ENCODE peak calls at places on chromosomes 4 and X, in five cellular contexts. One of them, this sample, is unnamed.

GRCh38 chr4:8419222-8420041 is 21.1 kb downstream of the ACOX3 start:
- DNase-seq in GM23248: peak
- DNase-seq in left ventricle myocardium inferior: no peak
- DNase-seq in astrocyte: peak
- DNase-seq in tibial artery: no peak
- DNase-seq in this sample: no peak

GRCh38 chr4:87679449-87680169 is 29.5 kb downstream of the DMP1 start:
- DNase-seq in tibial artery: no peak
- DNase-seq in left ventricle myocardium inferior: peak
- DNase-seq in astrocyte: peak
- DNase-seq in GM23248: peak
- DNase-seq in this sample: no peak

GRCh38 chr4:8368061-8368481 is 72.5 kb downstream of the ACOX3 start:
- DNase-seq in tibial artery: no peak
- DNase-seq in GM23248: no peak
- DNase-seq in astrocyte: no peak
- DNase-seq in left ventricle myocardium inferior: no peak
- DNase-seq in this sample: no peak

GRCh38 chrX:15356444-15356843 is 21.1 kb upstream of the PIGA start:
- DNase-seq in GM23248: peak
- DNase-seq in astrocyte: no peak
- DNase-seq in left ventricle myocardium inferior: no peak
- DNase-seq in tibial artery: no peak
- DNase-seq in this sample: no peak

GRCh38 chr4:57342406-57342805 is 232.2 kb upstream of the IGFBP7 start:
- DNase-seq in astrocyte: peak
- DNase-seq in left ventricle myocardium inferior: no peak
- DNase-seq in GM23248: peak
- DNase-seq in tibial artery: no peak
- DNase-seq in this sample: no peak

GRCh38 chr4:151319490-151319889 is 5.9 kb downstream of the SH3D19 start:
- DNase-seq in tibial artery: no peak
- DNase-seq in left ventricle myocardium inferior: no peak
- DNase-seq in GM23248: no peak
- DNase-seq in astrocyte: no peak
- DNase-seq in this sample: no peak

GRCh38 chrX:140165849-140166248 is 200.5 kb upstream of the CXorf66 start:
- DNase-seq in GM23248: no peak
- DNase-seq in left ventricle myocardium inferior: no peak
- DNase-seq in tibial artery: no peak
- DNase-seq in astrocyte: no peak
- DNase-seq in this sample: no peak

GRCh38 chr4:112312610-112313239 is 15.6 kb downstream of the ALPK1 start:
- DNase-seq in left ventricle myocardium inferior: no peak
- DNase-seq in GM23248: no peak
- DNase-seq in tibial artery: no peak
- DNase-seq in astrocyte: no peak
- DNase-seq in this sample: no peak

GRCh38 chr4:61442936-61443335 is 242.8 kb downstream of the ADGRL3 start:
- DNase-seq in tibial artery: no peak
- DNase-seq in left ventricle myocardium inferior: no peak
- DNase-seq in astrocyte: no peak
- DNase-seq in GM23248: no peak
- DNase-seq in this sample: no peak

GRCh38 chr4:100177126-100177525 is 13.1 kb downstream of the DDIT4L start:
- DNase-seq in GM23248: no peak
- DNase-seq in astrocyte: no peak
- DNase-seq in left ventricle myocardium inferior: no peak
- DNase-seq in tibial artery: no peak
- DNase-seq in this sample: no peak

GRCh38 chr4:37653601-37654000 is 32.6 kb downstream of the RELL1 start:
- DNase-seq in astrocyte: no peak
- DNase-seq in tibial artery: no peak
- DNase-seq in left ventricle myocardium inferior: no peak
- DNase-seq in GM23248: peak
- DNase-seq in this sample: no peak

GRCh38 chrX:150227873-150228272 is 135.2 kb upstream of the MAMLD1 start:
- DNase-seq in tibial artery: no peak
- DNase-seq in GM23248: no peak
- DNase-seq in astrocyte: no peak
- DNase-seq in left ventricle myocardium inferior: no peak
- DNase-seq in this sample: peak

GRCh38 chr4:167885872-167886271 is 206.5 kb upstream of the ANXA10 start:
- DNase-seq in left ventricle myocardium inferior: no peak
- DNase-seq in astrocyte: no peak
- DNase-seq in tibial artery: no peak
- DNase-seq in GM23248: no peak
- DNase-seq in this sample: no peak

GRCh38 chrX:147912093-147912801 is 528 bp downstream of the FMR1 start:
- DNase-seq in tibial artery: peak
- DNase-seq in GM23248: peak
- DNase-seq in left ventricle myocardium inferior: peak
- DNase-seq in astrocyte: peak
- DNase-seq in this sample: no peak

GRCh38 chr4:118173956-118174355 is 139.7 kb downstream of the NDST3 start:
- DNase-seq in astrocyte: peak
- DNase-seq in GM23248: peak
- DNase-seq in left ventricle myocardium inferior: no peak
- DNase-seq in tibial artery: no peak
- DNase-seq in this sample: no peak

GRCh38 chr4:95465010-95465409 is 83.8 kb downstream of the UNC5C start:
- DNase-seq in left ventricle myocardium inferior: no peak
- DNase-seq in GM23248: no peak
- DNase-seq in tibial artery: no peak
- DNase-seq in astrocyte: no peak
- DNase-seq in this sample: no peak

GRCh38 chr4:145797278-145797677 is 117.3 kb downstream of the C4orf51 start:
- DNase-seq in left ventricle myocardium inferior: no peak
- DNase-seq in tibial artery: no peak
- DNase-seq in GM23248: no peak
- DNase-seq in astrocyte: no peak
- DNase-seq in this sample: no peak

GRCh38 chr4:104693601-104694201 is 199.0 kb upstream of the CXXC4 start:
- DNase-seq in GM23248: peak
- DNase-seq in left ventricle myocardium inferior: no peak
- DNase-seq in tibial artery: no peak
- DNase-seq in astrocyte: no peak
- DNase-seq in this sample: no peak

GRCh38 chr4:109294468-109295020 is 7.9 kb downstream of the COL25A1 start:
- DNase-seq in GM23248: peak
- DNase-seq in tibial artery: no peak
- DNase-seq in astrocyte: peak
- DNase-seq in left ventricle myocardium inferior: no peak
- DNase-seq in this sample: no peak

GRCh38 chrX:17822351-17822750 is 38.7 kb downstream of the RAI2 start:
- DNase-seq in left ventricle myocardium inferior: no peak
- DNase-seq in astrocyte: no peak
- DNase-seq in GM23248: peak
- DNase-seq in tibial artery: no peak
- DNase-seq in this sample: no peak

GRCh38 chr4:10856271-10856670 is 171.7 kb upstream of the CLNK start:
- DNase-seq in left ventricle myocardium inferior: no peak
- DNase-seq in tibial artery: no peak
- DNase-seq in GM23248: no peak
- DNase-seq in astrocyte: peak
- DNase-seq in this sample: no peak

GRCh38 chrX:39690541-39691415 is 407.0 kb downstream of the BCOR start:
- DNase-seq in astrocyte: no peak
- DNase-seq in left ventricle myocardium inferior: no peak
- DNase-seq in GM23248: no peak
- DNase-seq in tibial artery: no peak
- DNase-seq in this sample: no peak

GRCh38 chrX:39688576-39689373 is 409.0 kb downstream of the BCOR start:
- DNase-seq in astrocyte: no peak
- DNase-seq in left ventricle myocardium inferior: peak
- DNase-seq in tibial artery: peak
- DNase-seq in GM23248: peak
- DNase-seq in this sample: peak

GRCh38 chrX:39691724-39692123 is 406.0 kb downstream of the BCOR start:
- DNase-seq in GM23248: no peak
- DNase-seq in astrocyte: no peak
- DNase-seq in tibial artery: no peak
- DNase-seq in left ventricle myocardium inferior: no peak
- DNase-seq in this sample: no peak

GRCh38 chrX:39688219-39688575 is 409.6 kb downstream of the BCOR start:
- DNase-seq in left ventricle myocardium inferior: no peak
- DNase-seq in astrocyte: no peak
- DNase-seq in tibial artery: no peak
- DNase-seq in GM23248: no peak
- DNase-seq in this sample: no peak

DNA sequence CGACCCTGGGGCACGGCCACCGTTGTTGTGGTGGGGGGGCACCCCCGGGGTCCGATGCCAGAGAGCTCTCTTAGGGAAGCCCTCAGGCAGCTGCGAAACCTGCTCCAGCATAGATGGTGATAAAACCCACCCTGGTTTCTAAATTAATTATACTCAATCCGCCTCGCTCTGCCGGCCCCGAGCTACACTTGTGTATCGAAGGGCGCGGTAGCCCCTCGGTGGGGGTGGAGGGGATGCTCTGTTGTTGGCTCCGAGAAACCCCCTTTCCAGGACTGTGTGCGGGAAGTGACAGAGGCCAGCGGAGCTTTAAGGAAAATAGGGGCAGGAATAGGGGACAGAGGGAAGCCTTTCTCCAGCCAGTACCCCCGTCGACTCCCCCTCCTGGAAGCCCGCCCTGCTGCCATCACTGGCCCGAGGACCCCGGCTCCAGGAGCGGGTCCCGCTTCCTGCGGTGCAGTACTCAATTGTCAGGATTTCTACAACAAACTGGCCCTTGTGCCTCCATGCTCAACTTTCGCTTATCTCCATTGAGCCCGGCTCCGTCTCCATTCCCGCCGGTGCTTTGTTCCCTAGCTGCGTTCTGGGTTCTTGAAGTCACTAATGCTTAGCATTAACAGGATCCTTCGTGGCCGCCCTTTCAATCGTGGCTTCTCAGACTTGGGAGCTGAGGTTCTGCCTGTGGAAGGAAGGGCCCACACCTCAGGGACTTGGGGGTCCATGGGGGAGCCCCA is 408.2 kb downstream of the BCOR start:
- DNase-seq in astrocyte: no peak
- DNase-seq in tibial artery: no peak
- DNase-seq in GM23248: peak
- DNase-seq in left ventricle myocardium inferior: no peak
- DNase-seq in this sample: no peak
- H3K27ac ChIP-seq in astrocyte: no peak
- H3K27ac ChIP-seq in tibial artery: peak
- H3K27ac ChIP-seq in GM23248: no peak
- H3K27ac ChIP-seq in left ventricle myocardium inferior: peak
- H3K27ac ChIP-seq in this sample: peak

DNA sequence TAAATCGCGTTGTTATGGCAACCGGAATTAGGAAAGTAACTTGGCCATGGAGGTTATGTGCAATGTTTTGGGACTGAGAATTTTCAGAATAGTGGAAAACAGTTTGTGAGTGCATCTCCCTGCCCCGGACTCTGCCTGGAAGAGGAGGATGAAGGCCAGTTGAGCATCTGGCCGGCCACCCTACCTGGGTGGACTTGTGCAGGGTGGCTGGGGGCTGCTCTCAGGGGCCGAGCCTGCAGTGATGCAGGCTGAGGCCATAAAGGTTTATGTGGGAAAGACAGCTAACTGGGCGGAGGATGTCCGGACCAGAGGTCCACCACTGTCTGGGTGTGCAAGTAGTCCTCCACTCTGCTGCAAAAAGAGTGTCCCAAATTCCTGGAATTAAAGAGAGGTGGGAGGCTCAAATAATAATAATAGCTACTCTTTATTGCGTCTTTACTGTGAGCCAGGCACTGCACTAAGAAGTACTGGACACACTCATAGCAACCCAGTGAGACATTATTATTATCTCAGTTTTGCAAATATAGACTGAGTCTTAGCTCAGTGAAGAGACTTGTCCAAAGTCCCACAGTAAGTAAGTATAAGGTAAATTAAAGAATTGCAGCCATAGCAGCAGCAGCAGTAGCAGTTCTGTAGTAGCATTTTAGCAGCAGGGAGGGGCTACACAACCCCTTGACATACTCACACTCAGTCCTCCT is 20.6 kb downstream of the RTL5 start:
- DNase-seq in astrocyte: no peak
- DNase-seq in tibial artery: no peak
- DNase-seq in left ventricle myocardium inferior: no peak
- DNase-seq in GM23248: no peak
- DNase-seq in this sample: peak
- H3K27ac ChIP-seq in astrocyte: no peak
- H3K27ac ChIP-seq in tibial artery: no peak
- H3K27ac ChIP-seq in left ventricle myocardium inferior: no peak
- H3K27ac ChIP-seq in GM23248: no peak
- H3K27ac ChIP-seq in this sample: no peak

GRCh38 chr4:121712001-121712655 is 15.3 kb upstream of the ANXA5 start:
- DNase-seq in tibial artery: no peak
- DNase-seq in astrocyte: no peak
- DNase-seq in left ventricle myocardium inferior: no peak
- DNase-seq in GM23248: peak
- DNase-seq in this sample: no peak

GRCh38 chr4:121714548-121714947 is 17.8 kb upstream of the ANXA5 start:
- DNase-seq in GM23248: no peak
- DNase-seq in tibial artery: no peak
- DNase-seq in astrocyte: no peak
- DNase-seq in left ventricle myocardium inferior: no peak
- DNase-seq in this sample: no peak

GRCh38 chr4:121709766-121710405 is 13.1 kb upstream of the ANXA5 start:
- DNase-seq in astrocyte: no peak
- DNase-seq in GM23248: no peak
- DNase-seq in tibial artery: no peak
- DNase-seq in left ventricle myocardium inferior: no peak
- DNase-seq in this sample: no peak

GRCh38 chr4:121712783-121713182 is 16.0 kb upstream of the ANXA5 start:
- DNase-seq in GM23248: no peak
- DNase-seq in tibial artery: no peak
- DNase-seq in left ventricle myocardium inferior: no peak
- DNase-seq in astrocyte: no peak
- DNase-seq in this sample: no peak

GRCh38 chr4:121711263-121712000 is 14.7 kb upstream of the ANXA5 start:
- DNase-seq in tibial artery: peak
- DNase-seq in astrocyte: peak
- DNase-seq in left ventricle myocardium inferior: peak
- DNase-seq in GM23248: peak
- DNase-seq in this sample: peak
- H3K27ac ChIP-seq in tibial artery: peak
- H3K27ac ChIP-seq in astrocyte: peak
- H3K27ac ChIP-seq in left ventricle myocardium inferior: peak
- H3K27ac ChIP-seq in GM23248: peak
- H3K27ac ChIP-seq in this sample: peak

GRCh38 chr4:47494124-47494430 is 9.0 kb downstream of the ATP10D start:
- DNase-seq in astrocyte: no peak
- DNase-seq in left ventricle myocardium inferior: no peak
- DNase-seq in GM23248: no peak
- DNase-seq in tibial artery: no peak
- DNase-seq in this sample: no peak

GRCh38 chr4:47500776-47501175 is 15.7 kb downstream of the ATP10D start:
- DNase-seq in left ventricle myocardium inferior: no peak
- DNase-seq in tibial artery: no peak
- DNase-seq in GM23248: no peak
- DNase-seq in astrocyte: no peak
- DNase-seq in this sample: no peak

GRCh38 chr4:47498899-47499298 is 13.8 kb downstream of the ATP10D start:
- DNase-seq in GM23248: no peak
- DNase-seq in left ventricle myocardium inferior: no peak
- DNase-seq in astrocyte: no peak
- DNase-seq in tibial artery: no peak
- DNase-seq in this sample: no peak

GRCh38 chr4:47505666-47506065 is 20.6 kb downstream of the ATP10D start:
- DNase-seq in tibial artery: no peak
- DNase-seq in left ventricle myocardium inferior: no peak
- DNase-seq in GM23248: peak
- DNase-seq in astrocyte: no peak
- DNase-seq in this sample: no peak

GRCh38 chr4:47499705-47500104 is 14.6 kb downstream of the ATP10D start:
- DNase-seq in astrocyte: no peak
- DNase-seq in tibial artery: no peak
- DNase-seq in GM23248: no peak
- DNase-seq in left ventricle myocardium inferior: no peak
- DNase-seq in this sample: no peak
- H3K27ac ChIP-seq in astrocyte: no peak
- H3K27ac ChIP-seq in tibial artery: peak
- H3K27ac ChIP-seq in GM23248: no peak
- H3K27ac ChIP-seq in left ventricle myocardium inferior: peak
- H3K27ac ChIP-seq in this sample: peak

This sample was measured in coronary artery.